ENCODE peak calls at places on chromosome 2, in eight cellular contexts. S, F, J, H, A, G, Z and K are unnamed samples.

GRCh38 chr2:170396799-170397459 is 219.0 kb downstream of the MYO3B start:
- DNase-seq in S (no peak), F (peak), J (no peak), H (no peak), A (peak), G (peak), Z (no peak), K (peak)

GRCh38 chr2:19073522-19073921 is 284.9 kb downstream of the OSR1 start:
- DNase-seq in S (no peak), F (peak), J (no peak), H (no peak), A (peak), G (no peak), Z (no peak), K (peak)

GRCh38 chr2:157866202-157866601 is 9.9 kb downstream of the ACVR1 start:
- DNase-seq in S (no peak), F (no peak), J (no peak), H (no peak), A (peak), G (no peak), Z (no peak), K (peak)

GRCh38 chr2:216987176-216987809 is 127.4 kb upstream of the TNP1 start:
- DNase-seq in S (no peak), F (no peak), J (no peak), H (no peak), A (peak), G (no peak), Z (no peak), K (no peak)

GRCh38 chr2:48738806-48739205 is 16.7 kb downstream of the LHCGR start:
- DNase-seq in S (peak), F (peak), J (no peak), H (no peak), A (no peak), G (no peak), Z (no peak), K (no peak)

GRCh38 chr2:42614838-42615237 is 46.4 kb downstream of the MTA3 start:
- DNase-seq in S (no peak), F (no peak), J (no peak), H (no peak), A (no peak), G (no peak), Z (no peak), K (no peak)

GRCh38 chr2:132797551-132797950 is 127.5 kb upstream of the LYPD1 start:
- DNase-seq in S (peak), F (no peak), J (no peak), H (no peak), A (no peak), G (no peak), Z (no peak), K (no peak)

GRCh38 chr2:200728630-200729029 is 83.1 kb upstream of the BZW1 start:
- DNase-seq in S (no peak), F (peak), J (no peak), H (no peak), A (peak), G (peak), Z (no peak), K (no peak)

GRCh38 chr2:177598321-177598922 is 205.8 kb downstream of the AGPS start:
- DNase-seq in S (no peak), F (no peak), J (no peak), H (no peak), A (peak), G (peak), Z (no peak), K (peak)

GRCh38 chr2:128519517-128520215 is 201.0 kb upstream of the HS6ST1 start:
- DNase-seq in S (no peak), F (no peak), J (no peak), H (no peak), A (no peak), G (no peak), Z (no peak), K (no peak)

GRCh38 chr2:43131890-43132522 is 94.4 kb downstream of the ZFP36L2 start:
- DNase-seq in S (no peak), F (no peak), J (peak), H (no peak), A (no peak), G (no peak), Z (no peak), K (no peak)

GRCh38 chr2:60844105-60844504 is 37.3 kb upstream of the REL start:
- DNase-seq in S (no peak), F (no peak), J (no peak), H (no peak), A (no peak), G (no peak), Z (no peak), K (no peak)

GRCh38 chr2:215441560-215442391 is 5.9 kb upstream of the FN1 start:
- DNase-seq in S (no peak), F (no peak), J (no peak), H (no peak), A (no peak), G (no peak), Z (no peak), K (no peak)

GRCh38 chr2:70918016-70918415 is 17.7 kb upstream of the ATP6V1B1 start:
- DNase-seq in S (no peak), F (no peak), J (no peak), H (no peak), A (no peak), G (no peak), Z (no peak), K (no peak)

GRCh38 chr2:219350215-219350937 is 17.8 kb upstream of the RESP18 start:
- DNase-seq in S (no peak), F (no peak), J (no peak), H (no peak), A (no peak), G (no peak), Z (no peak), K (no peak)

GRCh38 chr2:133092571-133092970 is 422.6 kb upstream of the LYPD1 start:
- DNase-seq in S (no peak), F (no peak), J (peak), H (no peak), A (no peak), G (no peak), Z (no peak), K (no peak)

GRCh38 chr2:197130318-197130717 is 180.3 kb downstream of the ANKRD44 start:
- DNase-seq in S (no peak), F (no peak), J (peak), H (no peak), A (no peak), G (no peak), Z (peak), K (no peak)

GRCh38 chr2:3641841-3642421 is 16.1 kb upstream of the ALLC start:
- DNase-seq in S (no peak), F (no peak), J (no peak), H (no peak), A (no peak), G (no peak), Z (no peak), K (no peak)

GRCh38 chr2:164896634-164897033 is 55.0 kb upstream of the COBLL1 start:
- DNase-seq in S (no peak), F (peak), J (peak), H (no peak), A (no peak), G (peak), Z (peak), K (peak)

GRCh38 chr2:190640124-190640523 is 8.8 kb upstream of the NAB1 start:
- DNase-seq in S (no peak), F (no peak), J (no peak), H (no peak), A (no peak), G (no peak), Z (no peak), K (no peak)

GRCh38 chr2:18659891-18660290 is 70.5 kb upstream of the NT5C1B start:
- DNase-seq in S (no peak), F (no peak), J (no peak), H (no peak), A (peak), G (no peak), Z (no peak), K (no peak)

GRCh38 chr2:158181171-158181570 is 79.5 kb downstream of the UPP2 start:
- DNase-seq in S (no peak), F (no peak), J (no peak), H (no peak), A (no peak), G (no peak), Z (no peak), K (no peak)

GRCh38 chr2:152694161-152694661 is 23.1 kb downstream of the PRPF40A start:
- DNase-seq in S (peak), F (peak), J (peak), H (no peak), A (no peak), G (no peak), Z (peak), K (peak)

GRCh38 chr2:186426153-186427016 is 59.7 kb upstream of the ZC3H15 start:
- DNase-seq in S (no peak), F (no peak), J (no peak), H (no peak), A (no peak), G (no peak), Z (no peak), K (no peak)

GRCh38 chr2:215465246-215465645 is 29.4 kb upstream of the FN1 start:
- DNase-seq in S (no peak), F (no peak), J (no peak), H (no peak), A (no peak), G (peak), Z (no peak), K (peak)

GRCh38 chr2:154952346-154953010 is 254.0 kb downstream of the KCNJ3 start:
- DNase-seq in S (no peak), F (no peak), J (no peak), H (no peak), A (peak), G (no peak), Z (no peak), K (peak)

GRCh38 chr2:221752781-221753180 is 180.7 kb upstream of the EPHA4 start:
- DNase-seq in S (no peak), F (no peak), J (no peak), H (no peak), A (no peak), G (no peak), Z (no peak), K (no peak)

GRCh38 chr2:47724221-47724981 is 58.5 kb upstream of the MSH6 start:
- DNase-seq in S (no peak), F (no peak), J (no peak), H (no peak), A (peak), G (no peak), Z (peak), K (peak)

GRCh38 chr2:37551783-37552182 is 119.7 kb downstream of the CDC42EP3 start:
- DNase-seq in S (no peak), F (no peak), J (peak), H (no peak), A (no peak), G (no peak), Z (no peak), K (no peak)